ENCODE peak calls at places on chromosome 6, in five cellular contexts. One of them, this sample, is unnamed. For H3K36me3, the result is how much of the 10 kb centered on the place peaks cover.

GRCh38 chr6:113710110-113710509 is 147.0 kb upstream of the MARCKS start:
- DNase-seq in CD8-positive, alpha-beta T cell: no peak
- DNase-seq in cardiac muscle cell: no peak
- DNase-seq in psoas muscle: no peak
- DNase-seq in neuronal stem cell: no peak
- DNase-seq in this sample: no peak

GRCh38 chr6:52598123-52598823 is 21.4 kb upstream of the TRAM2 start:
- DNase-seq in cardiac muscle cell: peak
- DNase-seq in neuronal stem cell: peak
- DNase-seq in CD8-positive, alpha-beta T cell: no peak
- DNase-seq in psoas muscle: peak
- DNase-seq in this sample: peak

GRCh38 chr6:74137910-74138309 is 441.9 kb downstream of the CD109 start:
- DNase-seq in psoas muscle: no peak
- DNase-seq in neuronal stem cell: no peak
- DNase-seq in CD8-positive, alpha-beta T cell: no peak
- DNase-seq in cardiac muscle cell: no peak
- DNase-seq in this sample: no peak

GRCh38 chr6:101178748-101179147 is 214.8 kb upstream of the GRIK2 start:
- DNase-seq in cardiac muscle cell: no peak
- DNase-seq in neuronal stem cell: no peak
- DNase-seq in CD8-positive, alpha-beta T cell: no peak
- DNase-seq in psoas muscle: no peak
- DNase-seq in this sample: no peak

GRCh38 chr6:35470663-35471120 is 2.5 kb downstream of the RPL10A start:
- DNase-seq in cardiac muscle cell: no peak
- DNase-seq in CD8-positive, alpha-beta T cell: no peak
- DNase-seq in neuronal stem cell: no peak
- DNase-seq in psoas muscle: no peak
- DNase-seq in this sample: no peak

GRCh38 chr6:99119109-99120031 is 171.6 kb upstream of the FBXL4 start:
- DNase-seq in CD8-positive, alpha-beta T cell: peak
- DNase-seq in cardiac muscle cell: peak
- DNase-seq in neuronal stem cell: peak
- DNase-seq in psoas muscle: no peak
- DNase-seq in this sample: no peak

GRCh38 chr6:115891111-115891669 is 169.5 kb downstream of the FRK start:
- DNase-seq in CD8-positive, alpha-beta T cell: no peak
- DNase-seq in cardiac muscle cell: no peak
- DNase-seq in neuronal stem cell: no peak
- DNase-seq in psoas muscle: no peak
- DNase-seq in this sample: no peak

GRCh38 chr6:8017276-8017701 is 46.9 kb downstream of the BLOC1S5 start:
- DNase-seq in cardiac muscle cell: no peak
- DNase-seq in neuronal stem cell: no peak
- DNase-seq in psoas muscle: no peak
- DNase-seq in CD8-positive, alpha-beta T cell: no peak
- DNase-seq in this sample: no peak

GRCh38 chr6:129342243-129342642 is 367.7 kb downstream of the ARHGAP18 start:
- DNase-seq in psoas muscle: no peak
- DNase-seq in cardiac muscle cell: no peak
- DNase-seq in CD8-positive, alpha-beta T cell: no peak
- DNase-seq in neuronal stem cell: no peak
- DNase-seq in this sample: no peak

GRCh38 chr6:7267521-7268091 is 45.4 kb downstream of the SSR1 start:
- DNase-seq in neuronal stem cell: no peak
- DNase-seq in CD8-positive, alpha-beta T cell: no peak
- DNase-seq in cardiac muscle cell: no peak
- DNase-seq in psoas muscle: peak
- DNase-seq in this sample: no peak

GRCh38 chr6:47477497-47478232 is at the start of gene CD2AP:
- DNase-seq in cardiac muscle cell: peak
- DNase-seq in neuronal stem cell: peak
- DNase-seq in CD8-positive, alpha-beta T cell: peak
- DNase-seq in psoas muscle: peak
- DNase-seq in this sample: peak

GRCh38 chr6:170080169-170080827 is 210.6 kb downstream of the DLL1 start:
- DNase-seq in psoas muscle: no peak
- DNase-seq in CD8-positive, alpha-beta T cell: no peak
- DNase-seq in neuronal stem cell: no peak
- DNase-seq in cardiac muscle cell: no peak
- DNase-seq in this sample: peak

GRCh38 chr6:41367700-41368099 is 32.3 kb downstream of the NCR2 start:
- DNase-seq in cardiac muscle cell: peak
- DNase-seq in psoas muscle: no peak
- DNase-seq in neuronal stem cell: peak
- DNase-seq in CD8-positive, alpha-beta T cell: no peak
- DNase-seq in this sample: peak

GRCh38 chr6:139895205-139895793 is 520.9 kb upstream of the CITED2 start:
- DNase-seq in psoas muscle: no peak
- DNase-seq in neuronal stem cell: no peak
- DNase-seq in cardiac muscle cell: no peak
- DNase-seq in CD8-positive, alpha-beta T cell: no peak
- DNase-seq in this sample: no peak

GRCh38 chr6:137878070-137878809 is 11.2 kb downstream of the TNFAIP3 start:
- DNase-seq in CD8-positive, alpha-beta T cell: no peak
- DNase-seq in psoas muscle: no peak
- DNase-seq in cardiac muscle cell: no peak
- DNase-seq in neuronal stem cell: no peak
- DNase-seq in this sample: no peak

GRCh38 chr6:13710552-13711383 is 867 bp downstream of the RANBP9 start:
- DNase-seq in cardiac muscle cell: peak
- DNase-seq in neuronal stem cell: peak
- DNase-seq in CD8-positive, alpha-beta T cell: peak
- DNase-seq in psoas muscle: peak
- DNase-seq in this sample: peak

GRCh38 chr6:81263531-81264168 is 488.8 kb downstream of the TENT5A start:
- DNase-seq in neuronal stem cell: no peak
- DNase-seq in psoas muscle: no peak
- DNase-seq in cardiac muscle cell: no peak
- DNase-seq in CD8-positive, alpha-beta T cell: no peak
- DNase-seq in this sample: no peak

GRCh38 chr6:37822851-37823682 is 3.5 kb downstream of the ZFAND3 start:
- DNase-seq in CD8-positive, alpha-beta T cell: no peak
- DNase-seq in cardiac muscle cell: peak
- DNase-seq in psoas muscle: no peak
- DNase-seq in neuronal stem cell: peak
- DNase-seq in this sample: no peak

GRCh38 chr6:137851669-137852068 is 15.4 kb upstream of the TNFAIP3 start:
- DNase-seq in psoas muscle: no peak
- DNase-seq in CD8-positive, alpha-beta T cell: no peak
- DNase-seq in neuronal stem cell: no peak
- DNase-seq in cardiac muscle cell: no peak
- DNase-seq in this sample: no peak

GRCh38 chr6:2695464-2696095 is 55.1 kb downstream of the MYLK4 start:
- DNase-seq in neuronal stem cell: no peak
- DNase-seq in psoas muscle: no peak
- DNase-seq in CD8-positive, alpha-beta T cell: no peak
- DNase-seq in cardiac muscle cell: peak
- DNase-seq in this sample: no peak

GRCh38 chr6:47700051-47700450 is 1.7 kb downstream of the ADGRF4 start:
- DNase-seq in cardiac muscle cell: no peak
- DNase-seq in psoas muscle: no peak
- DNase-seq in neuronal stem cell: no peak
- DNase-seq in CD8-positive, alpha-beta T cell: no peak
- DNase-seq in this sample: no peak

GRCh38 chr6:74577619-74578018 is 628.2 kb downstream of the COL12A1 start:
- DNase-seq in neuronal stem cell: no peak
- DNase-seq in psoas muscle: no peak
- DNase-seq in cardiac muscle cell: no peak
- DNase-seq in CD8-positive, alpha-beta T cell: no peak
- DNase-seq in this sample: no peak

GRCh38 chr6:157241411-157241979 is 81.8 kb downstream of the TMEM242 start:
- DNase-seq in psoas muscle: no peak
- DNase-seq in CD8-positive, alpha-beta T cell: no peak
- DNase-seq in cardiac muscle cell: no peak
- DNase-seq in neuronal stem cell: no peak
- DNase-seq in this sample: no peak

GRCh38 chr6:133132583-133132982 is 108.6 kb upstream of the EYA4 start:
- DNase-seq in neuronal stem cell: no peak
- DNase-seq in cardiac muscle cell: peak
- DNase-seq in psoas muscle: no peak
- DNase-seq in CD8-positive, alpha-beta T cell: no peak
- DNase-seq in this sample: no peak

GRCh38 chr6:36089048-36089447 is 41.3 kb upstream of the MAPK13 start:
- DNase-seq in cardiac muscle cell: no peak
- DNase-seq in CD8-positive, alpha-beta T cell: no peak
- DNase-seq in psoas muscle: no peak
- DNase-seq in neuronal stem cell: no peak
- DNase-seq in this sample: no peak

DNA sequence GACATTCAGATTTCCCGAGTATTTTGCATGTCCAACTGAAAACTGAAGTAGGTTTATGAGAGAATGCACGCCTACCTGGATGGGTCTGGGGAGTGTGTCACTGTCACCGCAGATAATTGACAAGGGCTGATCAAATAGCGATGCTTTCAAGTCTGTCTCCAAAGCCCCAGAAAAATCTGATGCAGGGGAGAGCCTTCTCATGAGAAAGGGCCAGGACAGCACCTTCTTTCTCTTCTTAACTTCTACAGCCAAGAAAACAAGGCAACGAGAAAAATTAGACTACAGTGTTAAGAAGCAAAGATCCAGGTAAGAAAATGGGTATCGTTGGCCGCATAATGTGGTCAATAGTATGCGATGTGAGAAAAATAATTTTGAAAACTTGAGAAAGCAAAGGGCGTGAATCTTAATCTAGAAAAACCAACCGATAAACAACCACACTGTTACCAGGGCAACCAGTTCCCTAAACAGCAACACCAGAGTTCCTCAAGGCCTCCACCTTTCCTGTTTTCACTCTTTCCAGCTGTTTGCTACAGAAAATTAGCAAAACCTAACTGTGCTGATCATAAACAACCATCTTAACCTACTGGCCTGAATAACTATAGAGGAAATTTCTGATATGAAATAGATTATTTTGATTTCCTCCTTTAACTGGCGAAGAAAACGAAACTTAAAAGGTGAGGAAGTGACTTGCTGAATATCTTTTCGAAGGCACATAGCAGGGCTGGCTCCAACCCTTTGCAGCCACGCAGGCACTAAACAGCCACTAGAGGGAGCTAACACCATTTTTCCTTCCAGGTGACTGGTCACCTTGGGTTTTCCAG is 2.6 kb downstream of the TAGAP start:
- DNase-seq in cardiac muscle cell: peak
- DNase-seq in psoas muscle: peak
- DNase-seq in neuronal stem cell: peak
- DNase-seq in CD8-positive, alpha-beta T cell: peak
- DNase-seq in this sample: no peak
- H3K4me3 ChIP-seq in cardiac muscle cell: no peak
- H3K4me3 ChIP-seq in psoas muscle: peak
- H3K4me3 ChIP-seq in neuronal stem cell: no peak
- H3K4me3 ChIP-seq in CD8-positive, alpha-beta T cell: peak
- H3K4me3 ChIP-seq in this sample: peak

DNA sequence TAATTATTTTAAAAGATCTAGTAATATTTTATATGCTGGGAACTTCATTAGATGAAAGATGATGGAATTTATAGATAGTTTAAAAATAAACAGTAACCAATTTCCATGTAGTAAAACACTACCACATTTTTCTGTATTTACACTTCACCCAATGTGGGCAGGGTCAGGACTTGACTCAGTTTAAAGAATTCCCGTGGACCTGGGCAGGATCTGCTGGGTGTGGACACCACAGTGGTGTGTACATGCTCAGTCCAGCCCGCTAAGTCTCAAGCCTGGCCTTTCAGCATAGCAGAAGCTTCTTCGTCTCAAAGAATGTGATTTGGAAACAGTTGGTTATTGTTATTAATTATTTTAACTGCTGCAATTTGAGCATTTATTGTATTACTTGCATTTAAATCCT is 364.2 kb downstream of the SYNE1 start:
- DNase-seq in cardiac muscle cell: no peak
- DNase-seq in CD8-positive, alpha-beta T cell: no peak
- DNase-seq in neuronal stem cell: no peak
- DNase-seq in psoas muscle: peak
- DNase-seq in this sample: no peak
- H3K36me3 ChIP-seq in cardiac muscle cell: under half
- H3K36me3 ChIP-seq in CD8-positive, alpha-beta T cell: under half
- H3K36me3 ChIP-seq in neuronal stem cell: under half
- H3K36me3 ChIP-seq in psoas muscle: under half
- H3K36me3 ChIP-seq in this sample: half or more

GRCh38 chr6:16583151-16583762 is 178.0 kb downstream of the ATXN1 start:
- DNase-seq in neuronal stem cell: no peak
- DNase-seq in CD8-positive, alpha-beta T cell: no peak
- DNase-seq in cardiac muscle cell: no peak
- DNase-seq in psoas muscle: no peak
- DNase-seq in this sample: no peak
- H3K4me3 ChIP-seq in neuronal stem cell: no peak
- H3K4me3 ChIP-seq in CD8-positive, alpha-beta T cell: no peak
- H3K4me3 ChIP-seq in cardiac muscle cell: no peak
- H3K4me3 ChIP-seq in psoas muscle: peak
- H3K4me3 ChIP-seq in this sample: peak

GRCh38 chr6:10401004-10401536 is 13.8 kb downstream of the TFAP2A start:
- DNase-seq in psoas muscle: no peak
- DNase-seq in neuronal stem cell: no peak
- DNase-seq in CD8-positive, alpha-beta T cell: no peak
- DNase-seq in cardiac muscle cell: no peak
- DNase-seq in this sample: no peak
- H3K36me3 ChIP-seq in psoas muscle: under half
- H3K36me3 ChIP-seq in neuronal stem cell: under half
- H3K36me3 ChIP-seq in CD8-positive, alpha-beta T cell: under half
- H3K36me3 ChIP-seq in cardiac muscle cell: under half
- H3K36me3 ChIP-seq in this sample: under half